ENCODE peak calls at places on chromosomes 11 and 22, in eight cellular contexts. One of them, this sample, is unnamed.

GRCh38 chr22:46392137-46392844 is 56.8 kb downstream of the TRMU start:
- DNase-seq in EL: no peak
- DNase-seq in hypothalamus: no peak
- DNase-seq in NCI-H1436: no peak
- DNase-seq in GM12864: no peak
- DNase-seq in prostate gland: no peak
- DNase-seq in stimulated activated CD8-positive, alpha-beta memory T cell treated with anti-CD3 and anti-CD28 coated beads, Interleukin-15, amount 100 ng/mL, for 4 hours: no peak
- DNase-seq in adrenal gland: no peak
- DNase-seq in this sample: no peak

GRCh38 chr22:48337957-48338792 is 1489.5 kb downstream of the BRD1 start:
- DNase-seq in NCI-H1436: no peak
- DNase-seq in prostate gland: no peak
- DNase-seq in adrenal gland: no peak
- DNase-seq in GM12864: no peak
- DNase-seq in stimulated activated CD8-positive, alpha-beta memory T cell treated with anti-CD3 and anti-CD28 coated beads, Interleukin-15, amount 100 ng/mL, for 4 hours: no peak
- DNase-seq in hypothalamus: no peak
- DNase-seq in EL: no peak
- DNase-seq in this sample: no peak

GRCh38 chr11:35622070-35622469 is 3.8 kb downstream of the FJX1 start:
- DNase-seq in prostate gland: peak; percentile 53
- DNase-seq in GM12864: no peak
- DNase-seq in NCI-H1436: no peak
- DNase-seq in stimulated activated CD8-positive, alpha-beta memory T cell treated with anti-CD3 and anti-CD28 coated beads, Interleukin-15, amount 100 ng/mL, for 4 hours: no peak
- DNase-seq in adrenal gland: no peak
- DNase-seq in EL: peak; percentile 90
- DNase-seq in hypothalamus: no peak
- DNase-seq in this sample: no peak

GRCh38 chr11:109696191-109696897 is 274.4 kb downstream of the C11orf87 start:
- DNase-seq in GM12864: no peak
- DNase-seq in stimulated activated CD8-positive, alpha-beta memory T cell treated with anti-CD3 and anti-CD28 coated beads, Interleukin-15, amount 100 ng/mL, for 4 hours: no peak
- DNase-seq in adrenal gland: no peak
- DNase-seq in EL: peak; percentile 76
- DNase-seq in hypothalamus: no peak
- DNase-seq in NCI-H1436: no peak
- DNase-seq in prostate gland: no peak
- DNase-seq in this sample: no peak

GRCh38 chr22:21104126-21104691 is 58.5 kb downstream of the LRRC74B start:
- DNase-seq in adrenal gland: no peak
- DNase-seq in GM12864: no peak
- DNase-seq in prostate gland: no peak
- DNase-seq in stimulated activated CD8-positive, alpha-beta memory T cell treated with anti-CD3 and anti-CD28 coated beads, Interleukin-15, amount 100 ng/mL, for 4 hours: no peak
- DNase-seq in EL: no peak
- DNase-seq in NCI-H1436: no peak
- DNase-seq in hypothalamus: no peak
- DNase-seq in this sample: no peak

GRCh38 chr11:113613619-113614018 is 92.5 kb downstream of the TMPRSS5 start:
- DNase-seq in adrenal gland: no peak
- DNase-seq in NCI-H1436: no peak
- DNase-seq in EL: no peak
- DNase-seq in hypothalamus: no peak
- DNase-seq in prostate gland: no peak
- DNase-seq in GM12864: no peak
- DNase-seq in stimulated activated CD8-positive, alpha-beta memory T cell treated with anti-CD3 and anti-CD28 coated beads, Interleukin-15, amount 100 ng/mL, for 4 hours: no peak
- DNase-seq in this sample: no peak

GRCh38 chr11:93857413-93858185 is 7.2 kb upstream of the VSTM5 start:
- DNase-seq in NCI-H1436: no peak
- DNase-seq in hypothalamus: no peak
- DNase-seq in GM12864: no peak
- DNase-seq in stimulated activated CD8-positive, alpha-beta memory T cell treated with anti-CD3 and anti-CD28 coated beads, Interleukin-15, amount 100 ng/mL, for 4 hours: no peak
- DNase-seq in prostate gland: no peak
- DNase-seq in adrenal gland: no peak
- DNase-seq in EL: no peak
- DNase-seq in this sample: no peak

GRCh38 chr11:94544832-94545640 is 1.3 kb downstream of the FUT4 start:
- DNase-seq in stimulated activated CD8-positive, alpha-beta memory T cell treated with anti-CD3 and anti-CD28 coated beads, Interleukin-15, amount 100 ng/mL, for 4 hours: no peak
- DNase-seq in prostate gland: peak; percentile 7
- DNase-seq in hypothalamus: peak; percentile 3
- DNase-seq in GM12864: no peak
- DNase-seq in NCI-H1436: no peak
- DNase-seq in EL: peak; percentile 31
- DNase-seq in adrenal gland: no peak
- DNase-seq in this sample: no peak

GRCh38 chr11:3849297-3849874 is 6.1 kb upstream of the STIM1 start:
- DNase-seq in hypothalamus: no peak
- DNase-seq in stimulated activated CD8-positive, alpha-beta memory T cell treated with anti-CD3 and anti-CD28 coated beads, Interleukin-15, amount 100 ng/mL, for 4 hours: peak; percentile 16
- DNase-seq in prostate gland: peak; percentile 31
- DNase-seq in GM12864: no peak
- DNase-seq in EL: peak; percentile 53
- DNase-seq in adrenal gland: peak; percentile 51
- DNase-seq in NCI-H1436: peak; percentile 13
- DNase-seq in this sample: peak; percentile 70

GRCh38 chr11:723120-723883 is 17.3 kb downstream of the EPS8L2 start:
- DNase-seq in prostate gland: no peak
- DNase-seq in EL: peak; percentile 53
- DNase-seq in GM12864: no peak
- DNase-seq in NCI-H1436: peak; percentile 55
- DNase-seq in stimulated activated CD8-positive, alpha-beta memory T cell treated with anti-CD3 and anti-CD28 coated beads, Interleukin-15, amount 100 ng/mL, for 4 hours: peak; percentile 24
- DNase-seq in hypothalamus: peak; percentile 41
- DNase-seq in adrenal gland: peak; percentile 64
- DNase-seq in this sample: peak; percentile 50

GRCh38 chr22:43228330-43228729 is 41.4 kb upstream of the TTLL12 start:
- DNase-seq in adrenal gland: peak; percentile 70
- DNase-seq in stimulated activated CD8-positive, alpha-beta memory T cell treated with anti-CD3 and anti-CD28 coated beads, Interleukin-15, amount 100 ng/mL, for 4 hours: no peak
- DNase-seq in prostate gland: no peak
- DNase-seq in hypothalamus: no peak
- DNase-seq in NCI-H1436: no peak
- DNase-seq in GM12864: no peak
- DNase-seq in EL: peak; percentile 27
- DNase-seq in this sample: no peak

GRCh38 chr11:23359297-23359696 is 499.0 kb upstream of the CCDC179 start:
- DNase-seq in EL: peak; percentile 85
- DNase-seq in adrenal gland: peak; percentile 51
- DNase-seq in stimulated activated CD8-positive, alpha-beta memory T cell treated with anti-CD3 and anti-CD28 coated beads, Interleukin-15, amount 100 ng/mL, for 4 hours: no peak
- DNase-seq in hypothalamus: no peak
- DNase-seq in prostate gland: no peak
- DNase-seq in GM12864: no peak
- DNase-seq in NCI-H1436: no peak
- DNase-seq in this sample: no peak

GRCh38 chr11:17637901-17638300 is 81.5 kb upstream of the MYOD1 start:
- DNase-seq in prostate gland: no peak
- DNase-seq in GM12864: no peak
- DNase-seq in hypothalamus: no peak
- DNase-seq in EL: no peak
- DNase-seq in adrenal gland: no peak
- DNase-seq in stimulated activated CD8-positive, alpha-beta memory T cell treated with anti-CD3 and anti-CD28 coated beads, Interleukin-15, amount 100 ng/mL, for 4 hours: no peak
- DNase-seq in NCI-H1436: no peak
- DNase-seq in this sample: no peak

GRCh38 chr11:75272821-75273301 is 32.3 kb downstream of the TPBGL start:
- DNase-seq in hypothalamus: no peak
- DNase-seq in adrenal gland: no peak
- DNase-seq in stimulated activated CD8-positive, alpha-beta memory T cell treated with anti-CD3 and anti-CD28 coated beads, Interleukin-15, amount 100 ng/mL, for 4 hours: no peak
- DNase-seq in EL: no peak
- DNase-seq in NCI-H1436: no peak
- DNase-seq in GM12864: no peak
- DNase-seq in prostate gland: no peak
- DNase-seq in this sample: no peak

GRCh38 chr11:72274435-72274834 is 30.5 kb upstream of the PHOX2A start:
- DNase-seq in hypothalamus: no peak
- DNase-seq in GM12864: no peak
- DNase-seq in stimulated activated CD8-positive, alpha-beta memory T cell treated with anti-CD3 and anti-CD28 coated beads, Interleukin-15, amount 100 ng/mL, for 4 hours: no peak
- DNase-seq in adrenal gland: no peak
- DNase-seq in NCI-H1436: no peak
- DNase-seq in prostate gland: no peak
- DNase-seq in EL: no peak
- DNase-seq in this sample: no peak

GRCh38 chr22:27662359-27663030 is 139.1 kb downstream of the MN1 start:
- DNase-seq in NCI-H1436: no peak
- DNase-seq in adrenal gland: peak; percentile 89
- DNase-seq in EL: no peak
- DNase-seq in GM12864: no peak
- DNase-seq in prostate gland: no peak
- DNase-seq in stimulated activated CD8-positive, alpha-beta memory T cell treated with anti-CD3 and anti-CD28 coated beads, Interleukin-15, amount 100 ng/mL, for 4 hours: no peak
- DNase-seq in hypothalamus: peak; percentile 44
- DNase-seq in this sample: no peak

GRCh38 chr11:65305501-65306268 is 9.0 kb upstream of the CDC42EP2 start:
- DNase-seq in stimulated activated CD8-positive, alpha-beta memory T cell treated with anti-CD3 and anti-CD28 coated beads, Interleukin-15, amount 100 ng/mL, for 4 hours: no peak
- DNase-seq in EL: no peak
- DNase-seq in GM12864: no peak
- DNase-seq in NCI-H1436: no peak
- DNase-seq in prostate gland: peak; percentile 55
- DNase-seq in hypothalamus: no peak
- DNase-seq in adrenal gland: no peak
- DNase-seq in this sample: no peak

GRCh38 chr11:119688362-119688761 is 40.6 kb downstream of the NECTIN1 start:
- DNase-seq in stimulated activated CD8-positive, alpha-beta memory T cell treated with anti-CD3 and anti-CD28 coated beads, Interleukin-15, amount 100 ng/mL, for 4 hours: no peak
- DNase-seq in adrenal gland: no peak
- DNase-seq in hypothalamus: no peak
- DNase-seq in NCI-H1436: no peak
- DNase-seq in prostate gland: no peak
- DNase-seq in EL: no peak
- DNase-seq in GM12864: no peak
- DNase-seq in this sample: no peak

GRCh38 chr11:19244621-19245020 is 3.9 kb upstream of the E2F8 start:
- DNase-seq in adrenal gland: no peak
- DNase-seq in NCI-H1436: no peak
- DNase-seq in stimulated activated CD8-positive, alpha-beta memory T cell treated with anti-CD3 and anti-CD28 coated beads, Interleukin-15, amount 100 ng/mL, for 4 hours: no peak
- DNase-seq in prostate gland: no peak
- DNase-seq in GM12864: no peak
- DNase-seq in EL: peak; percentile 42
- DNase-seq in hypothalamus: no peak
- DNase-seq in this sample: no peak

GRCh38 chr11:65870706-65871681 is 1.6 kb downstream of the EFEMP2 start:
- DNase-seq in NCI-H1436: no peak
- DNase-seq in prostate gland: no peak
- DNase-seq in hypothalamus: no peak
- DNase-seq in stimulated activated CD8-positive, alpha-beta memory T cell treated with anti-CD3 and anti-CD28 coated beads, Interleukin-15, amount 100 ng/mL, for 4 hours: no peak
- DNase-seq in adrenal gland: peak; percentile 46
- DNase-seq in EL: no peak
- DNase-seq in GM12864: no peak
- DNase-seq in this sample: no peak

GRCh38 chr11:106076421-106076922 is 675 bp downstream of the KBTBD3 start:
- DNase-seq in prostate gland: peak; percentile 20
- DNase-seq in EL: peak; percentile 2
- DNase-seq in NCI-H1436: no peak
- DNase-seq in adrenal gland: peak; percentile 4
- DNase-seq in stimulated activated CD8-positive, alpha-beta memory T cell treated with anti-CD3 and anti-CD28 coated beads, Interleukin-15, amount 100 ng/mL, for 4 hours: no peak
- DNase-seq in hypothalamus: no peak
- DNase-seq in GM12864: no peak
- DNase-seq in this sample: no peak

GRCh38 chr11:118907051-118907748 is 18.5 kb downstream of the BCL9L start:
- DNase-seq in EL: peak; percentile 74
- DNase-seq in hypothalamus: peak; percentile 81
- DNase-seq in NCI-H1436: peak; percentile 88
- DNase-seq in GM12864: no peak
- DNase-seq in adrenal gland: peak; percentile 89
- DNase-seq in prostate gland: peak; percentile 87
- DNase-seq in stimulated activated CD8-positive, alpha-beta memory T cell treated with anti-CD3 and anti-CD28 coated beads, Interleukin-15, amount 100 ng/mL, for 4 hours: peak; percentile 69
- DNase-seq in this sample: peak; percentile 88

GRCh38 chr22:35409783-35410662 is 10.1 kb downstream of the MCM5 start:
- DNase-seq in GM12864: peak; percentile 83
- DNase-seq in hypothalamus: no peak
- DNase-seq in NCI-H1436: no peak
- DNase-seq in prostate gland: no peak
- DNase-seq in adrenal gland: peak; percentile 51
- DNase-seq in stimulated activated CD8-positive, alpha-beta memory T cell treated with anti-CD3 and anti-CD28 coated beads, Interleukin-15, amount 100 ng/mL, for 4 hours: no peak
- DNase-seq in EL: no peak
- DNase-seq in this sample: peak; percentile 19

GRCh38 chr11:64035581-64035980 is at the start of gene FLRT1:
- DNase-seq in EL: no peak
- DNase-seq in hypothalamus: peak; percentile 30
- DNase-seq in prostate gland: no peak
- DNase-seq in GM12864: no peak
- DNase-seq in NCI-H1436: no peak
- DNase-seq in adrenal gland: no peak
- DNase-seq in stimulated activated CD8-positive, alpha-beta memory T cell treated with anti-CD3 and anti-CD28 coated beads, Interleukin-15, amount 100 ng/mL, for 4 hours: no peak
- DNase-seq in this sample: no peak

GRCh38 chr22:19749876-19750275 is 10.7 kb upstream of the TBX1 start:
- DNase-seq in stimulated activated CD8-positive, alpha-beta memory T cell treated with anti-CD3 and anti-CD28 coated beads, Interleukin-15, amount 100 ng/mL, for 4 hours: no peak
- DNase-seq in EL: no peak
- DNase-seq in hypothalamus: no peak
- DNase-seq in GM12864: no peak
- DNase-seq in adrenal gland: no peak
- DNase-seq in prostate gland: no peak
- DNase-seq in NCI-H1436: no peak
- DNase-seq in this sample: no peak

GRCh38 chr22:44438481-44439131 is 59.4 kb downstream of the RTL6 start:
- DNase-seq in hypothalamus: no peak
- DNase-seq in stimulated activated CD8-positive, alpha-beta memory T cell treated with anti-CD3 and anti-CD28 coated beads, Interleukin-15, amount 100 ng/mL, for 4 hours: no peak
- DNase-seq in adrenal gland: no peak
- DNase-seq in prostate gland: no peak
- DNase-seq in EL: no peak
- DNase-seq in GM12864: no peak
- DNase-seq in NCI-H1436: no peak
- DNase-seq in this sample: no peak

GRCh38 chr11:69487849-69488542 is 6.5 kb downstream of the LINC01488 start:
- DNase-seq in EL: no peak
- DNase-seq in adrenal gland: no peak
- DNase-seq in stimulated activated CD8-positive, alpha-beta memory T cell treated with anti-CD3 and anti-CD28 coated beads, Interleukin-15, amount 100 ng/mL, for 4 hours: no peak
- DNase-seq in prostate gland: no peak
- DNase-seq in GM12864: no peak
- DNase-seq in NCI-H1436: no peak
- DNase-seq in hypothalamus: no peak
- DNase-seq in this sample: no peak

GRCh38 chr11:124740277-124740882 is 638 bp downstream of the NRGN start:
- DNase-seq in GM12864: no peak
- DNase-seq in adrenal gland: no peak
- DNase-seq in stimulated activated CD8-positive, alpha-beta memory T cell treated with anti-CD3 and anti-CD28 coated beads, Interleukin-15, amount 100 ng/mL, for 4 hours: peak; percentile 22
- DNase-seq in NCI-H1436: peak; percentile 17
- DNase-seq in prostate gland: no peak
- DNase-seq in EL: peak; percentile 52
- DNase-seq in hypothalamus: no peak
- DNase-seq in this sample: peak; percentile 48

GRCh38 chr11:132064987-132065620 is 694.7 kb downstream of the NTM start:
- DNase-seq in stimulated activated CD8-positive, alpha-beta memory T cell treated with anti-CD3 and anti-CD28 coated beads, Interleukin-15, amount 100 ng/mL, for 4 hours: no peak
- DNase-seq in hypothalamus: no peak
- DNase-seq in GM12864: no peak
- DNase-seq in adrenal gland: peak; percentile 15
- DNase-seq in prostate gland: no peak
- DNase-seq in EL: peak; percentile 98
- DNase-seq in NCI-H1436: no peak
- DNase-seq in this sample: no peak

GRCh38 chr11:45073575-45074225 is 72.7 kb upstream of the PRDM11 start:
- DNase-seq in GM12864: no peak
- DNase-seq in NCI-H1436: peak; percentile 43
- DNase-seq in adrenal gland: no peak
- DNase-seq in EL: no peak
- DNase-seq in stimulated activated CD8-positive, alpha-beta memory T cell treated with anti-CD3 and anti-CD28 coated beads, Interleukin-15, amount 100 ng/mL, for 4 hours: no peak
- DNase-seq in hypothalamus: no peak
- DNase-seq in prostate gland: no peak
- DNase-seq in this sample: no peak

GRCh38 chr22:50247748-50248147 is 2.9 kb upstream of the TUBGCP6 start:
- DNase-seq in EL: peak; percentile 66
- DNase-seq in hypothalamus: no peak
- DNase-seq in stimulated activated CD8-positive, alpha-beta memory T cell treated with anti-CD3 and anti-CD28 coated beads, Interleukin-15, amount 100 ng/mL, for 4 hours: no peak
- DNase-seq in GM12864: no peak
- DNase-seq in adrenal gland: peak; percentile 35
- DNase-seq in NCI-H1436: peak; percentile 86
- DNase-seq in prostate gland: no peak
- DNase-seq in this sample: peak; percentile 69

GRCh38 chr11:790721-791564 is 1.1 kb upstream of the CEND1 start:
- DNase-seq in adrenal gland: no peak
- DNase-seq in EL: peak; percentile 43
- DNase-seq in stimulated activated CD8-positive, alpha-beta memory T cell treated with anti-CD3 and anti-CD28 coated beads, Interleukin-15, amount 100 ng/mL, for 4 hours: no peak
- DNase-seq in GM12864: no peak
- DNase-seq in NCI-H1436: no peak
- DNase-seq in prostate gland: no peak
- DNase-seq in hypothalamus: no peak
- DNase-seq in this sample: no peak

GRCh38 chr22:31504282-31504681 is 7.9 kb downstream of the SFI1 start:
- DNase-seq in prostate gland: no peak
- DNase-seq in GM12864: no peak
- DNase-seq in stimulated activated CD8-positive, alpha-beta memory T cell treated with anti-CD3 and anti-CD28 coated beads, Interleukin-15, amount 100 ng/mL, for 4 hours: no peak
- DNase-seq in adrenal gland: no peak
- DNase-seq in EL: peak; percentile 56
- DNase-seq in NCI-H1436: no peak
- DNase-seq in hypothalamus: no peak
- DNase-seq in this sample: no peak

GRCh38 chr22:30420401-30421178 is 5.0 kb upstream of the MTFP1 start:
- DNase-seq in hypothalamus: no peak
- DNase-seq in EL: peak; percentile 85
- DNase-seq in adrenal gland: no peak
- DNase-seq in prostate gland: no peak
- DNase-seq in stimulated activated CD8-positive, alpha-beta memory T cell treated with anti-CD3 and anti-CD28 coated beads, Interleukin-15, amount 100 ng/mL, for 4 hours: no peak
- DNase-seq in GM12864: no peak
- DNase-seq in NCI-H1436: no peak
- DNase-seq in this sample: no peak

This sample was measured in effector memory CD8-positive, alpha-beta T cell.